ENCODE peak calls at places on chromosomes 5 and 9, in five cellular contexts. One of them, this sample, is unnamed.
A peak's percentile ranks its signal among the peaks of the same experiment; 100 is the strongest.

GRCh38 chr9:133505186-133505830 is 19.5 kb downstream of the MYMK start:
- DNase-seq in upper lobe of right lung: no peak
- DNase-seq in psoas muscle: no peak
- DNase-seq in tibial nerve: no peak
- DNase-seq in colonic mucosa: no peak
- DNase-seq in this sample: no peak

GRCh38 chr9:110742741-110743371 is 74.3 kb downstream of the MUSK start:
- DNase-seq in upper lobe of right lung: no peak
- DNase-seq in tibial nerve: no peak
- DNase-seq in colonic mucosa: no peak
- DNase-seq in psoas muscle: no peak
- DNase-seq in this sample: no peak

GRCh38 chr9:74771262-74771585 is 116.5 kb downstream of the TRPM6 start:
- DNase-seq in colonic mucosa: no peak
- DNase-seq in upper lobe of right lung: no peak
- DNase-seq in tibial nerve: no peak
- DNase-seq in psoas muscle: no peak
- DNase-seq in this sample: no peak

GRCh38 chr5:100777680-100778281 is 125.3 kb downstream of the ST8SIA4 start:
- DNase-seq in upper lobe of right lung: no peak
- DNase-seq in psoas muscle: no peak
- DNase-seq in colonic mucosa: peak; percentile 48
- DNase-seq in tibial nerve: peak; percentile 61
- DNase-seq in this sample: peak; percentile 44

GRCh38 chr5:176541338-176542134 is 4.3 kb upstream of the RNF44 start:
- DNase-seq in tibial nerve: peak; percentile 44
- DNase-seq in colonic mucosa: peak; percentile 82
- DNase-seq in psoas muscle: peak; percentile 51
- DNase-seq in upper lobe of right lung: peak; percentile 85
- DNase-seq in this sample: peak; percentile 51

GRCh38 chr5:7849531-7850240 is 1.2 kb downstream of the CFAP90 start:
- DNase-seq in tibial nerve: no peak
- DNase-seq in colonic mucosa: no peak
- DNase-seq in upper lobe of right lung: peak; percentile 60
- DNase-seq in psoas muscle: no peak
- DNase-seq in this sample: no peak

GRCh38 chr9:88818495-88819201 is 172.6 kb upstream of the S1PR3 start:
- DNase-seq in colonic mucosa: no peak
- DNase-seq in upper lobe of right lung: no peak
- DNase-seq in psoas muscle: no peak
- DNase-seq in tibial nerve: no peak
- DNase-seq in this sample: no peak

GRCh38 chr9:132591244-132591643 is 8.8 kb downstream of the BARHL1 start:
- DNase-seq in tibial nerve: no peak
- DNase-seq in psoas muscle: no peak
- DNase-seq in colonic mucosa: no peak
- DNase-seq in upper lobe of right lung: no peak
- DNase-seq in this sample: no peak

GRCh38 chr5:137613554-137614265 is 114.6 kb upstream of the SPOCK1 start:
- DNase-seq in tibial nerve: no peak
- DNase-seq in psoas muscle: no peak
- DNase-seq in upper lobe of right lung: no peak
- DNase-seq in colonic mucosa: no peak
- DNase-seq in this sample: no peak

GRCh38 chr5:59275537-59276276 is 617.8 kb downstream of the PDE4D start:
- DNase-seq in tibial nerve: peak; percentile 21
- DNase-seq in psoas muscle: no peak
- DNase-seq in upper lobe of right lung: no peak
- DNase-seq in colonic mucosa: peak; percentile 72
- DNase-seq in this sample: no peak

DNA sequence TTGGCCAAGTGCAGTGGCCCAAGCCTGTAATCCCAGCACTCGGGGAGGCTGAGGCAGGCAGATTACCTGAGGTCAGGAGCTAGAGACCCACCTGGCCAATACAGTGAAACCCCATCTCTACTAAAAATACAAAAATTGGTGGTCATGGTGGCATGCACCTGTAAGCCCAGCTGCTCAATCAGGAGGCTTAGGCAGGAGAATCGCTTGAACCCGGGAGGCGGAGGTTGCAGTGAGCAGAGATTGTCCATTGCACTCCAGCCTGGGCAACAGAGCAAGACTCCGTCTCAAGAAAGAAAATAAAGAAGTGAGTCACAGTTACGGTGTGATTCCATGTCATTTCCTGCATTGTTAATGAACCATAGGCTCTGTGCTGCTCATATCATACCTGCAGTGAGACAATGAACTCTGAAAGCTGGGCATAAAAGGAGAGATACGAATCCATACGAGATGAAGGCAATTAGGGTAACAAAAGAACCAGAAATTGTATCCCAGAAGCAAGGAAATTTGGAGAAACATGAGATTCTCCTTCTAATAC is 44.6 kb downstream of the TIMD4 start:
- DNase-seq in psoas muscle: no peak
- DNase-seq in tibial nerve: no peak
- DNase-seq in colonic mucosa: no peak
- DNase-seq in upper lobe of right lung: no peak
- DNase-seq in this sample: no peak
- H3K4me1 ChIP-seq in psoas muscle: no peaks in the 10 kb centered on the region
- H3K4me1 ChIP-seq in tibial nerve: no peaks in the 10 kb centered on the region
- H3K4me1 ChIP-seq in colonic mucosa: no peaks in the 10 kb centered on the region
- H3K4me1 ChIP-seq in upper lobe of right lung: no peaks in the 10 kb centered on the region
- H3K4me1 ChIP-seq in this sample: no peaks in the 10 kb centered on the region

GRCh38 chr5:79509244-79509880 is 4.6 kb downstream of the HOMER1 start:
- DNase-seq in upper lobe of right lung: no peak
- DNase-seq in psoas muscle: no peak
- DNase-seq in colonic mucosa: no peak
- DNase-seq in tibial nerve: no peak
- DNase-seq in this sample: no peak
- TF ChIP-seq CTCF in upper lobe of right lung: no peak
- TF ChIP-seq CTCF in psoas muscle: no peak
- TF ChIP-seq CTCF in colonic mucosa: no peak
- TF ChIP-seq CTCF in tibial nerve: no peak
- TF ChIP-seq CTCF in this sample: no peak

GRCh38 chr5:138666226-138666742 is 86.9 kb upstream of the CTNNA1 start:
- DNase-seq in upper lobe of right lung: no peak
- DNase-seq in psoas muscle: no peak
- DNase-seq in colonic mucosa: no peak
- DNase-seq in tibial nerve: no peak
- DNase-seq in this sample: no peak
- H3K4me1 ChIP-seq in upper lobe of right lung: peaks cover 3% of the 10 kb centered on the region
- H3K4me1 ChIP-seq in psoas muscle: no peaks in the 10 kb centered on the region
- H3K4me1 ChIP-seq in colonic mucosa: no peaks in the 10 kb centered on the region
- H3K4me1 ChIP-seq in tibial nerve: no peaks in the 10 kb centered on the region
- H3K4me1 ChIP-seq in this sample: no peaks in the 10 kb centered on the region

GRCh38 chr5:179766726-179767455 is 26.9 kb upstream of the LTC4S start:
- DNase-seq in upper lobe of right lung: no peak
- DNase-seq in colonic mucosa: no peak
- DNase-seq in psoas muscle: no peak
- DNase-seq in tibial nerve: no peak
- DNase-seq in this sample: no peak

GRCh38 chr5:179766021-179766725 is 27.6 kb upstream of the LTC4S start:
- DNase-seq in tibial nerve: no peak
- DNase-seq in psoas muscle: no peak
- DNase-seq in upper lobe of right lung: no peak
- DNase-seq in colonic mucosa: no peak
- DNase-seq in this sample: no peak

GRCh38 chr5:179769276-179769675 is 24.5 kb upstream of the LTC4S start:
- DNase-seq in tibial nerve: no peak
- DNase-seq in psoas muscle: no peak
- DNase-seq in colonic mucosa: no peak
- DNase-seq in upper lobe of right lung: no peak
- DNase-seq in this sample: no peak

GRCh38 chr5:179769796-179770195 is 24.0 kb upstream of the LTC4S start:
- DNase-seq in upper lobe of right lung: no peak
- DNase-seq in colonic mucosa: no peak
- DNase-seq in tibial nerve: no peak
- DNase-seq in psoas muscle: no peak
- DNase-seq in this sample: no peak

GRCh38 chr5:179768326-179769085 is 25.3 kb upstream of the LTC4S start:
- DNase-seq in colonic mucosa: no peak
- DNase-seq in upper lobe of right lung: no peak
- DNase-seq in psoas muscle: no peak
- DNase-seq in tibial nerve: no peak
- DNase-seq in this sample: no peak
- TF ChIP-seq CTCF in colonic mucosa: no peak
- TF ChIP-seq CTCF in upper lobe of right lung: no peak
- TF ChIP-seq CTCF in psoas muscle: no peak
- TF ChIP-seq CTCF in tibial nerve: peak; percentile 9
- TF ChIP-seq CTCF in this sample: no peak